ENCODE peak calls at places on chromosome 7, in seven cellular contexts. D, N, M, E, Z, X and V are unnamed samples.
A peak's percentile ranks its signal among the peaks of the same experiment; 100 is the strongest.

GRCh38 chr7:156892086-156892800 is 740 bp downstream of the LMBR1 start:
- DNase-seq in D (peak; percentile 5), N (peak; percentile 46), M (no peak), E (no peak), Z (peak; percentile 75), X (peak; percentile 69), V (peak; percentile 44)

GRCh38 chr7:94509879-94510581 is 421 bp downstream of the CASD1 start:
- DNase-seq in D (peak; percentile 55), N (peak; percentile 72), M (no peak), E (peak; percentile 57), Z (peak; percentile 77), X (peak; percentile 70), V (peak; percentile 65)

GRCh38 chr7:12031638-12032037 is 179.5 kb upstream of the TMEM106B start:
- DNase-seq in D (peak; percentile 16), N (no peak), M (no peak), E (no peak), Z (no peak), X (no peak), V (peak; percentile 45)

GRCh38 chr7:157150825-157151412 is 12.2 kb downstream of the UBE3C start:
- DNase-seq in D (peak; percentile 68), N (no peak), M (no peak), E (no peak), Z (no peak), X (no peak), V (peak; percentile 28)

GRCh38 chr7:41584746-41585145 is 118.1 kb downstream of the INHBA start:
- DNase-seq in D (peak; percentile 49), N (no peak), M (no peak), E (no peak), Z (no peak), X (no peak), V (no peak)

GRCh38 chr7:157678503-157678902 is 341.7 kb downstream of the DNAJB6 start:
- DNase-seq in D (no peak), N (no peak), M (no peak), E (no peak), Z (peak; percentile 50), X (no peak), V (no peak)

GRCh38 chr7:30778246-30779025 is 7.2 kb downstream of the MINDY4 start:
- DNase-seq in D (no peak), N (no peak), M (peak; percentile 74), E (no peak), Z (no peak), X (no peak), V (peak; percentile 46)

GRCh38 chr7:69610675-69611037 is 12.4 kb downstream of the AUTS2 start:
- DNase-seq in D (no peak), N (no peak), M (no peak), E (no peak), Z (no peak), X (no peak), V (no peak)

GRCh38 chr7:110522061-110522750 is 568.7 kb upstream of the LRRN3 start:
- DNase-seq in D (no peak), N (no peak), M (no peak), E (no peak), Z (no peak), X (no peak), V (no peak)

GRCh38 chr7:45294559-45294958 is 137.0 kb downstream of the RAMP3 start:
- DNase-seq in D (no peak), N (no peak), M (no peak), E (no peak), Z (no peak), X (no peak), V (no peak)

DNA sequence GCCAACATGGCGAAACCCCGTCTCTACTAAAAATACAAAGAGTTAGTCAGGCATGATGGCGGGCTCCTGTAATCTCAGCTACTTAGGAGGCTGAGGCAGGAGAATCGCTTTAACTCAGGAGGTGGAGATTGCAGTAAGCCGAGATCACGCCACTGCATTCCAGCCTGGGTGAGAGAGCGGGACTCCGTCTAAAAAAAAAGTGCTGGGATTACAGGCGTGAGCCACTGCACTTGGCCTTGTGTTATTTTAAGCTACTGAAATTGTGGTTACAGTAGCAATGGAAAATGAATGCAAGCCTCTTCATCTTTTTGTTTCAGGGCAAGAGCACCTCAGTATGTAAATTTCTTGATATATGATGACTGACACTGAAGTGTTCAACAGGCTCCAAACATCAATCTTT is 106.4 kb upstream of the IMMP2L start:
- DNase-seq in D (no peak), N (no peak), M (no peak), E (no peak), Z (no peak), X (no peak), V (no peak)
- TF ChIP-seq CTCF in D (no peak), N (no peak), M (no peak), E (no peak), Z (no peak), X (no peak), V (no peak)

GRCh38 chr7:81770823-81771222 is 976 bp upstream of the HGF start:
- DNase-seq in D (no peak), N (no peak), M (no peak), E (no peak), Z (no peak), X (no peak), V (no peak)

GRCh38 chr7:81769891-81770818 is at the start of gene HGF:
- DNase-seq in D (peak; percentile 59), N (peak; percentile 37), M (peak; percentile 62), E (peak; percentile 29), Z (peak; percentile 83), X (peak; percentile 32), V (peak; percentile 95)

GRCh38 chr7:81768951-81769778 is 682 bp downstream of the HGF start:
- DNase-seq in D (no peak), N (no peak), M (no peak), E (no peak), Z (no peak), X (no peak), V (no peak)

DNA sequence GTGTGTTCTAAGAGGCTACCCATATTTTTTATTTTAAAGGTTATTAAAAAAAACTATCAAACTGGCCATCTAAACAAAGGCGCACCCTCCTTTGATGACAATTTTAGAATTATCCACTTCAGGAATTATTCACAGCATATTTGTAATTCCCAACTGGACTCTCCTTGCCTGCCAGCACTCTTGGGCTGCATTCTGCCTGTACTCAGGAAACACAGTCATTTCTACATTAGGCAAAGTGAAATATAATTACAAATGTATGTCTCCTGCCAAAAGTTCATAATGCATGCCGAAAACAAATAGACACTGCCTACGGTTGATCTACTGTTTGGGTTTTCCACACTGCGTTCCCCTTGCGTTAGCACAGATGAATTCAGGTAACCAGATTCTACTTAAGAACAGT is 2.0 kb downstream of the HGF start:
- DNase-seq in D (peak; percentile 42), N (no peak), M (no peak), E (no peak), Z (no peak), X (no peak), V (peak; percentile 77)
- H3K4me3 ChIP-seq in D (no peak overlapping the region), N (peak overlapping the region; percentile 37), M (no peak overlapping the region), E (no peak overlapping the region), Z (no peak overlapping the region), X (no peak overlapping the region), V (peak overlapping the region; percentile 59)

DNA sequence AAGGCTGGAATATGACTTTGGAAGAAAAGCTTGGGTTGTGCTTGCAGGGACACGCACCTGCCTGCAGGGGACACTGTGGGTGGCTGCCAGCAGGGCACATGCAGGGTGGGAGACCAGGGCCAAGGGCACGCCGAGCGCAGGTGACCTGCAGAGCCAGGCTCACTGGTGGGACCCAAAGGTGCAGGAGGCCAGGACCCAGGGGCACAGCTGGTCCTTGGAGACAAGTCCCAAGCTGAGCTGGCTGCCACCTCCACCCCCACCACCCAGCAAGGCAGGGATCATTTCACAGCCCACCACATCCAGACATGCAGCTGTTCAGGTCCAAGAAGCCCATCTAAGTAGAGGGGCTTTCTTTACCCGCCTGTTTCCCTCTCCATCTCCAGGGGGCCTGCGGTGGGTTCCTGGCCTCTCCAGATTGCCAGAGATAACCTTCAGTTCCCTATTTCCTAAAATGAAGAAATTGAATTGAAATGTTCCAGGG is 13.8 kb upstream of the CLIP2 start:
- DNase-seq in D (no peak), N (no peak), M (no peak), E (no peak), Z (no peak), X (no peak), V (no peak)
- TF ChIP-seq CTCF in D (peak; percentile 40), N (no peak), M (peak; percentile 52), E (peak; percentile 15), Z (no peak), X (peak; percentile 65), V (peak; percentile 70)

DNA sequence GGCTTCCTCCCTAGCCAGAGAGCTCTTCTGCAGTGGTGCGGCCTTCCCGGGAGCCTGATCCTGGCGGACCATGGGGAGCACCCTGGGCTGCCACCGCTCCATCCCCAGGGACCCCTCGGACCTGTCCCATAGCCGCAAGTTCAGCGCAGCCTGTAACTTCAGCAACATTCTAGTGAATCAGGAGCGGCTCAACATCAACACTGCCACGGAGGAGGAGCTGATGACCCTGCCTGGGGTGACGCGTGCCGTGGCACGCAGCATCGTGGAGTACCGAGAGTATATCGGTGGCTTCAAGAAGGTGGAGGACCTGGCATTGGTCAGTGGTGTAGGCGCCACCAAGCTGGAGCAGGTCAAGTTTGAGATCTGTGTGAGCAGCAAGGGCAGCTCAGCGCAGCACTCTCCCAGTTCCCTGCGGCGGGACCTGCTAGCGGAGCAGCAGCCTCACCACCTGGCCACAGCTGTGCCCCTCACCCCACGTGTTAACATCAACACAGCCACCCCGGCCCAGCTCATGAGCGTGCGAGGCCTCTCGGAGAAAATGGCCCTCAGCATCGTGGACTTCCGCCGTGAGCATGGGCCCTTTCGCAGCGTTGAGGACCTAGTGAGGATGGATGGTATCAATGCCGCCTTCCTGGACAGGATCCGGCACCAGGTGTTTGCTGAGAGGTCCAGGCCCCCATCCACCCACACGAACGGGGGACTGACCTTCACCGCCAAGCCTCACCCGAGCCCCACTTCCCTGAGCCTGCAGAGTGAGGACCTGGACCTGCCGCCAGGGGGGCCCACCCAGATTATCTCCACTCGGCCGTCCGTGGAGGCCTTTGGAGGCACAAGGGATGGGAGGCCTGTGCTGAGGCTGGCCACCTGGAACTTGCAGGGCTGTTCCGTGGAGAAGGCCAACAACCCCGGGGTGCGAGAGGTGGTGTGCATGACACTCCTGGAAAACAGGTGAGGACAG is 1.5 kb downstream of the EEPD1 start:
- DNase-seq in D (no peak), N (no peak), M (no peak), E (no peak), Z (peak; percentile 75), X (no peak), V (no peak)
- H3K4me3 ChIP-seq in D (peak overlapping the region; percentile 72), N (peak overlapping the region; percentile 85), M (no peak overlapping the region), E (peak overlapping the region; percentile 84), Z (peak overlapping the region; percentile 72), X (peak overlapping the region; percentile 94), V (peak overlapping the region; percentile 3)

DNA sequence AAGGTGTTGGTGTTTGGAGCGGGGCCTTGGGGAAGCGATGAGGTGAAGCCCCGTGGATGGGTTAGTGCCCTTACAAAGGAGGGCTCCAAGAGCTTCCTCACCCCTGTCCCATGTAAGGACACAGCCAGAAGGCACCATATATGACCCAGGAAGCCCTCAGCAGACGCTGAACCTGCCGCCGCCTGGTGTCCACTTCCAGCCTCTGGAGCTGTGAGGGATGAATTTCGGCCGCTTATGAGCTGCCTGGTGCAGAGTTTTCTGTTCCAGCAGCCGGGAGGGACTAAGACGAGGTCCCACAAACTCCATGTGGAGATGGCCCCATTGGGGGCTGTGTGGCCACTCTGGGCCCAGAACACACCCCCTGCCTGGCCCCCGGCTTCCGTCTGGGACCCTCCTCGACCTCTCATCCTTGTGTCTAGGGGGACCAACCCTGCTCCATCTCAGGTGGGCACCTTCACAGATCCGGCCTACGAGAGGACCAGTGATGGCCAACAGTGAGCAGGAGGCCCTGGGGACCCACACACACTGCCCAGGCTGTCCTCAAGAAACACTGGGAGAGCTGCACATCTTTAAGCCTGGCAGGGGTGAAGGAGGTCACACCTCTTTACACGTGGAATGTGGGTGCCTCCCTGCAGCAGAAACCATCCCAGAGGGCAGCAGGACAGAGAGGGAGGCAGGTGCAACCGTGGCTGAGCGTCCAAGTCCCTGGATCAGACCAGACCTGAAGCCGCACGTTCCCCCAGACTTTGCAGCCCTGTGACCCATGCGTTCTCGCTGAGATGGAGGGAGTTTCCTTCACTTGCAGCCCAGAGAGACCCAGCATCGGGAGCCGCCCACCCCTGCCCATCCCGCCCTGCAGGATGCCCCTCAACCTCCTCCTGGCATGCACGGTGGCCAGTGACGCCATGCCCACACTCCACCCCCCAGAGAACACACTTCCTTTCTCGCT is 96.1 kb downstream of the PDGFA start:
- DNase-seq in D (no peak), N (no peak), M (no peak), E (no peak), Z (no peak), X (no peak), V (no peak)
- TF ChIP-seq CTCF in D (no peak), N (no peak), M (no peak), E (no peak), Z (no peak), X (no peak), V (no peak)